ENCODE peak calls at places on chromosome 15, in four cellular contexts. One of them, this sample, is unnamed. For H3K36me3, the result is how much of the 10 kb centered on the place peaks cover.

GRCh38 chr15:57867970-57868791 is 161.7 kb downstream of the POLR2M start:
- DNase-seq in prostate gland: no peak
- DNase-seq in body of pancreas: no peak
- DNase-seq in H1: no peak
- DNase-seq in this sample: no peak

GRCh38 chr15:36814085-36814484 is 234.7 kb downstream of the CDIN1 start:
- DNase-seq in prostate gland: no peak
- DNase-seq in body of pancreas: no peak
- DNase-seq in H1: no peak
- DNase-seq in this sample: no peak

GRCh38 chr15:45704329-45705249 is 69.8 kb downstream of the SQOR start:
- DNase-seq in prostate gland: no peak
- DNase-seq in body of pancreas: peak
- DNase-seq in H1: peak
- DNase-seq in this sample: peak

GRCh38 chr15:85727068-85727467 is 67.7 kb downstream of the KLHL25 start:
- DNase-seq in prostate gland: no peak
- DNase-seq in body of pancreas: no peak
- DNase-seq in H1: no peak
- DNase-seq in this sample: no peak

GRCh38 chr15:72365844-72366243 is 10.0 kb downstream of the HEXA start:
- DNase-seq in prostate gland: no peak
- DNase-seq in body of pancreas: no peak
- DNase-seq in H1: no peak
- DNase-seq in this sample: peak

GRCh38 chr15:81398456-81398855 is 24.4 kb upstream of the TMC3 start:
- DNase-seq in prostate gland: peak
- DNase-seq in body of pancreas: no peak
- DNase-seq in H1: no peak
- DNase-seq in this sample: no peak

GRCh38 chr15:91113036-91113435 is 13.0 kb downstream of the SV2B start:
- DNase-seq in prostate gland: no peak
- DNase-seq in body of pancreas: no peak
- DNase-seq in H1: no peak
- DNase-seq in this sample: no peak

GRCh38 chr15:52295421-52295991 is at the start of gene MYO5C:
- DNase-seq in prostate gland: peak
- DNase-seq in body of pancreas: peak
- DNase-seq in H1: peak
- DNase-seq in this sample: peak

GRCh38 chr15:101354891-101355623 is 60.0 kb upstream of the SNRPA1 start:
- DNase-seq in prostate gland: no peak
- DNase-seq in body of pancreas: no peak
- DNase-seq in H1: no peak
- DNase-seq in this sample: no peak

GRCh38 chr15:31262901-31263671 is 63.5 kb upstream of the KLF13 start:
- DNase-seq in prostate gland: no peak
- DNase-seq in body of pancreas: no peak
- DNase-seq in H1: peak
- DNase-seq in this sample: peak

GRCh38 chr15:27865323-27865922 is 233.7 kb downstream of the OCA2 start:
- DNase-seq in prostate gland: no peak
- DNase-seq in body of pancreas: no peak
- DNase-seq in H1: peak
- DNase-seq in this sample: no peak

GRCh38 chr15:26869628-26870027 is 2.8 kb downstream of the GABRA5 start:
- DNase-seq in prostate gland: no peak
- DNase-seq in body of pancreas: no peak
- DNase-seq in H1: no peak
- DNase-seq in this sample: no peak

GRCh38 chr15:57323806-57324589 is 52.3 kb upstream of the CGNL1 start:
- DNase-seq in prostate gland: peak
- DNase-seq in body of pancreas: no peak
- DNase-seq in H1: no peak
- DNase-seq in this sample: peak

GRCh38 chr15:34583399-34584320 is at the start of gene GOLGA8B:
- DNase-seq in prostate gland: peak
- DNase-seq in body of pancreas: peak
- DNase-seq in H1: peak
- DNase-seq in this sample: peak

GRCh38 chr15:46918462-46919125 is 798.7 kb upstream of the SEMA6D start:
- DNase-seq in prostate gland: no peak
- DNase-seq in body of pancreas: no peak
- DNase-seq in H1: no peak
- DNase-seq in this sample: no peak

GRCh38 chr15:49570672-49571071 is 49.9 kb downstream of the FAM227B start:
- DNase-seq in prostate gland: no peak
- DNase-seq in body of pancreas: no peak
- DNase-seq in H1: no peak
- DNase-seq in this sample: no peak

GRCh38 chr15:65206750-65207149 is 4.5 kb downstream of the CILP start:
- DNase-seq in prostate gland: no peak
- DNase-seq in body of pancreas: no peak
- DNase-seq in H1: no peak
- DNase-seq in this sample: no peak

GRCh38 chr15:33559207-33559890 is 248.6 kb downstream of the RYR3 start:
- DNase-seq in prostate gland: no peak
- DNase-seq in body of pancreas: no peak
- DNase-seq in H1: no peak
- DNase-seq in this sample: no peak

GRCh38 chr15:88693191-88693590 is 54.4 kb downstream of the ISG20 start:
- DNase-seq in prostate gland: no peak
- DNase-seq in body of pancreas: no peak
- DNase-seq in H1: no peak
- DNase-seq in this sample: no peak

GRCh38 chr15:76140069-76140454 is 80.3 kb downstream of the TMEM266 start:
- DNase-seq in prostate gland: no peak
- DNase-seq in body of pancreas: no peak
- DNase-seq in H1: peak
- DNase-seq in this sample: no peak

GRCh38 chr15:63079938-63080626 is 37.5 kb downstream of the TPM1 start:
- DNase-seq in prostate gland: no peak
- DNase-seq in body of pancreas: no peak
- DNase-seq in H1: no peak
- DNase-seq in this sample: no peak

GRCh38 chr15:101250931-101251829 is 668 bp downstream of the CHSY1 start:
- DNase-seq in prostate gland: no peak
- DNase-seq in body of pancreas: peak
- DNase-seq in H1: no peak
- DNase-seq in this sample: no peak

GRCh38 chr15:55250392-55250791 is 39.2 kb downstream of the RAB27A start:
- DNase-seq in prostate gland: peak
- DNase-seq in body of pancreas: no peak
- DNase-seq in H1: no peak
- DNase-seq in this sample: peak

GRCh38 chr15:50344006-50344464 is 11.0 kb downstream of the GABPB1 start:
- DNase-seq in prostate gland: no peak
- DNase-seq in body of pancreas: no peak
- DNase-seq in H1: no peak
- DNase-seq in this sample: peak

GRCh38 chr15:87207945-87208580 is 1048.5 kb downstream of the NTRK3 start:
- DNase-seq in prostate gland: no peak
- DNase-seq in body of pancreas: no peak
- DNase-seq in H1: no peak
- DNase-seq in this sample: no peak

DNA sequence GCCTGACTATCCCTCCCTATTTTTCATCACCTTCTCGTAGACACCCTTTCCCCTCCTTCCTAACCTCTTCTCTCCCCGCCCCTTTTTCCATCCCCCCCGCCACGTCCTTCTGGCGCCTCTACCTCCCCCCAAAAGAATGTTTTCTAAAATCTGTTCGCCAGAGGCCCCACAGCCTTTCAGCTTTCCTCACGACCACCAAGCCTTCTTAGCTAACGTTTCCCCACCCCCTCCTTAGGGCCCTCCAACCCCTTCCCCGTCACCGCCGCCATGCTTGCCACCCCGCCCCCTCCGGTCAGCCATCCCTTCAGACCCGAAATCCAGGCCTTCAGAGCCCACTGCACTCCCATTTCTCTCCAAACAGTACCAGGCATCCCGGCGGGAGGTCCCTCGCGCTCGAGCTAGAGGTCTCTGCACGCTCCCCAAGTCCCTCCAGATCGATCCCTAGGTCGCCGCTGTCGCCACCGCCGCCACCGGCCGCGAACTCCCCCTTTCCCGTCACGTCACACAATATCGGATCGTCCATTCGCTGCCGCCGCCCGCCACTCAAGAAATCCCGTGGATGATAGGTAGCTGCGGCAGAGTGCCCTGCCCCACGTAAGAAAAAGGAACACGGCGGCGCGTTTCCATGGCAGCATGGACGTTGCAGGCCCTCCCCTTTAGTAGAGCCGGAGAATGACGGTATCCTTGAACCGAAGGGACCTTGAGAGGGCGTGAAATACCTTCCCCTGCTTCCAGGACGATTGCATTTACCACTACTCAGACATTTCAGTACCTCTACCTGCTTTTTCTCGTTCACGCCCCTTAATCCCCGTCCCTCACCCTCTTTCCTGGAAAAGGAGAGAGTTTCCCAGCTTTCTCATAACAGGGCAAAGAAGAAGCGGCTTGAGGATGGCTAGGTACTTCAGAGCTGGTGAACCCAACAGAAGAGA is at the start of gene TP53BP1:
- DNase-seq in prostate gland: peak
- DNase-seq in body of pancreas: peak
- DNase-seq in H1: peak
- DNase-seq in this sample: peak
- H3K36me3 ChIP-seq in prostate gland: under half
- H3K36me3 ChIP-seq in body of pancreas: under half
- H3K36me3 ChIP-seq in H1: under half
- H3K36me3 ChIP-seq in this sample: under half

GRCh38 chr15:40106203-40107161 is 2.2 kb downstream of the BMF start:
- DNase-seq in prostate gland: peak
- DNase-seq in body of pancreas: peak
- DNase-seq in H1: peak
- DNase-seq in this sample: peak
- TF ChIP-seq POLR2A in prostate gland: peak
- TF ChIP-seq POLR2A in body of pancreas: peak
- TF ChIP-seq POLR2A in H1: peak
- TF ChIP-seq POLR2A in this sample: peak

DNA sequence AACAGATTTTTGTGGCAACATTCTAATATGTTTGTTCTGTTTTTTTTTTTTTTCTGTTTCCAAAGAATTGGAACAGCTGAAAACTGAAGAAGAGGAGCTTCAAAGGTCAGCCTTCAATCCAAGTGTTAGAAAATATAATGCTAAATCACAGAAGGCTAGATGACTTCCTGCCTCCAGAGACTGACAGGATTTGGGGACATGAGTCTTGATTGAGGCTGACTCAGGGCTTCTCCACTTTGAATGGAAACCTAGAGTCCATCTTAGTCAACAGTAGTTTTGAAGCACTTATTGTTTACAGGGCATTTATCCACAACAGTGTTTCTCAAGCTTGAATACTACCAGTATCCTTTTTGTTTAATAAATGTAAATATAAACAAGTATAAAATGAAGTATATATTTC is 44.5 kb upstream of the RAD51 start:
- DNase-seq in prostate gland: no peak
- DNase-seq in body of pancreas: no peak
- DNase-seq in H1: no peak
- DNase-seq in this sample: no peak
- H3K36me3 ChIP-seq in prostate gland: under half
- H3K36me3 ChIP-seq in body of pancreas: under half
- H3K36me3 ChIP-seq in H1: under half
- H3K36me3 ChIP-seq in this sample: under half

GRCh38 chr15:39511000-39511914 is 69.6 kb upstream of the THBS1 start:
- DNase-seq in prostate gland: no peak
- DNase-seq in body of pancreas: peak
- DNase-seq in H1: no peak
- DNase-seq in this sample: peak
- TF ChIP-seq POLR2A in prostate gland: no peak
- TF ChIP-seq POLR2A in body of pancreas: no peak
- TF ChIP-seq POLR2A in H1: no peak
- TF ChIP-seq POLR2A in this sample: no peak

DNA sequence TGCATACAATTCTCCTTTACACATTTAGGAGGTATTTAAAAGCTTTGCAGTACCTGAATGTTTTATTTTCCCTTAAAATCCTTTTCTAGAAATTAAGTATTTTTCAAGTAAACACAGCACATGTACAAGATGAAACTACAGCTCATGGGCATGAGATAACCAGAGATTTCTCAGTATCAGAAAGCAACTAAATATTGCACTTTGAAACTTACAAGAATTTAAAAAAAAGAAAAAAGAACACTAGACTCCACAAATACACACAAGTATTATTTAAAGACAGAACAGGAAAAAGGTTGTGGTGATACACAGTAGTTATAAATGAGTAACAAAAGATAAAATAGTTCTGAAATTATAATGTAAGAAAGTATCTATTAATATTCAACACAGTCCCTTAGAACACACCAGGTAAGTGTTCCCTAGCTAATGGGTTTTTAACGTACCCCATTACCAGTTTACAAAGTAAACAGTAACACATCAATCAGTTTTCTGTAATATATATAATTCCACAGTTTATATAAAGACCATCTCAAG is 35.3 kb downstream of the SLTM start:
- DNase-seq in prostate gland: no peak
- DNase-seq in body of pancreas: no peak
- DNase-seq in H1: no peak
- DNase-seq in this sample: no peak
- H3K36me3 ChIP-seq in prostate gland: under half
- H3K36me3 ChIP-seq in body of pancreas: under half
- H3K36me3 ChIP-seq in H1: half or more
- H3K36me3 ChIP-seq in this sample: half or more

DNA sequence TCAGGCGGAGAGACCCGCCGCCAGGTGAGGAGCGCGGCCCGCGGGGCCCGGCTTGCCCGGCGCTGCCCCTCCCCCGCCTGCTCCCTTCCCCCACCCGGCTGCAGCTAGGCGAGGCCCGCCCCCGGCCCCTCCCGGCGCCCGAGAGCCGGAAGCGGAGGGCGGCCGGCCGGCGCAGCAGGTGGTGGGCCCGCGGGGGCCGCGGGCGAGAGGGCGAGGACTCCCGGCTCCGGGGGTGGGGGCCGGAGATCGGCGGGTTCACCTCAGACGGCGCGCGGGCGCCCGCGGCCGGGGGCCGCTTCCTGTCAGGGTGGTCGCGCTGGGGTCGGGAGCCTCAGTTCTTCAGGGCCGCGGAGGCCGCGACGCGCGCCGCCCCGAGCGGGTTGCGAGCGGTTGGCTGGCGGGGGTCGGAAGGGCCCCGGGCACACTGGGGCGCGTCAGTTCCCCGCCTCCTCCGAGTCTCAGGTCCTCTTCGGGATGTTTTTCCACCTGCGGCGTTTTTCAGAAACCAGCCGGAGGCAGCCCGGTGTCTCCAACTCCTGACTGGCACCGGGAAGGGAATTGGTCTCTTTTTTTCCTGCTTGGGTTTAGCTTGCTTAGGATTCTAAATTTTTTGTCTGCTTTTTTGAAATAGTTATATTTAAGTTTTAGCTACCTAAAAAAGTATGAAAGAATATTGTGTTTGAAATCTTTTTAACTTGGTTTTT is 462 bp downstream of the ZFAND6 start:
- DNase-seq in prostate gland: peak
- DNase-seq in body of pancreas: peak
- DNase-seq in H1: no peak
- DNase-seq in this sample: peak
- TF ChIP-seq POLR2A in prostate gland: no peak
- TF ChIP-seq POLR2A in body of pancreas: no peak
- TF ChIP-seq POLR2A in H1: no peak
- TF ChIP-seq POLR2A in this sample: no peak

This sample was measured in transverse colon.